ENCODE peak calls at places on chromosome 1, in nine cellular contexts. Y is A549, U is heart left ventricle, B is GM12891, E is gastrocnemius medialis, X is HCT116, J is esophagus squamous epithelium, F is stomach, C is uterus. I is an unnamed sample.

GRCh38 chr1:156667610-156667967 is 9.6 kb downstream of the NES start:
- DNase-seq in Y (no peak), U (peak), B (no peak), E (no peak), X (no peak), J (no peak), F (no peak), C (peak), I (no peak)

GRCh38 chr1:52927219-52928082 is at the start of gene SCP2:
- DNase-seq in Y (peak), U (peak), B (peak), E (peak), X (peak), J (no peak), F (peak), C (peak), I (peak)

GRCh38 chr1:96969656-96970163 is 248.1 kb downstream of the PTBP2 start:
- DNase-seq in Y (no peak), U (no peak), B (no peak), E (no peak), X (no peak), J (no peak), F (no peak), C (no peak), I (no peak)

GRCh38 chr1:64983110-64983509 is 16.8 kb upstream of the JAK1 start:
- DNase-seq in Y (peak), U (no peak), B (no peak), E (no peak), X (no peak), J (no peak), F (no peak), C (no peak), I (no peak)

GRCh38 chr1:73040811-73041210 is 758.5 kb upstream of the NEGR1 start:
- DNase-seq in Y (no peak), U (no peak), B (no peak), E (no peak), X (no peak), J (no peak), F (no peak), C (no peak), I (no peak)

GRCh38 chr1:78289606-78290005 is 201.2 kb upstream of the PTGFR start:
- DNase-seq in Y (no peak), U (no peak), B (no peak), E (no peak), X (no peak), J (no peak), F (no peak), C (no peak), I (no peak)

GRCh38 chr1:20375563-20375962 is 84.9 kb downstream of the VWA5B1 start:
- DNase-seq in Y (no peak), U (no peak), B (no peak), E (no peak), X (no peak), J (no peak), F (no peak), C (no peak), I (no peak)

GRCh38 chr1:15833842-15834405 is 13.6 kb upstream of the SPEN start:
- DNase-seq in Y (no peak), U (no peak), B (no peak), E (no peak), X (no peak), J (no peak), F (no peak), C (no peak), I (no peak)

GRCh38 chr1:42085596-42085995 is 67.6 kb upstream of the GUCA2B start:
- DNase-seq in Y (no peak), U (no peak), B (no peak), E (no peak), X (no peak), J (no peak), F (no peak), C (no peak), I (no peak)

DNA sequence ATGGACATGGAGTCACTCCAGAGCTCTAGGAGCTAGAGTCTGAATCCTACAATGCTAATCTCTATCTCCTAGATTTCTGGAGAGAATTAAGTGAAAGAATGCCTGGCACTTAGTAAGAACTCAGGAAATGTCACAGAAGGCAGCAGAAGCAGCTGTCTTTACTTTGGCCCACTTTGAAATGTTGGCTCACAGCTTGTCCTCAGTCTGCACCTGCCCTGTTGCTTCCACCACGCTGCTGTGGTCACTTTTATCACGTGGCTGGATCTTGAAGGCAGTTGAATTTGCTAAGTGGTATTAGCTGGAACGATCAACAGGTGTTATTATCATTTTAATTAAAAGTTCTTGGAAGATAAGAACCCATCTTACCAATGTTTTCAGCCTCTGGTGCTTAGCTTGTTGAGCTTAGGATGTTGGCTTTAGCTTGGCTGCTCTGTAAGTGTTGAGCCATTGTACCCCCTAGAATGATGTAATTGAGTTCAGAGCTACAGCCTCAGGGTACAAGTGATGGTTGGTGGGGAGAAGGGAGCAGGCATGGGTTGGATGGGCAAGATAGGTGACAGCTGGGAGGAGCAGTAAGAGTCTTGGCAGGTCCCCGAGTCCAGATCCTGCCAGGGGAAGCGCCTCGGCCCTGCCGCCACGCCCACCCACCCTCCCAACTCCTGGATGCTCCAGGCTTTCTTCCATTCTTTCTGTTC is 41.9 kb upstream of the EPS8L3 start:
- DNase-seq in Y (no peak), U (no peak), B (no peak), E (no peak), X (no peak), J (no peak), F (peak), C (no peak), I (no peak)
- TF ChIP-seq POLR2A in Y (no peak), U (no peak), B (no peak), E (no peak), X (no peak), J (no peak), F (no peak), C (no peak), I (no peak)

GRCh38 chr1:23591460-23592208 is 32.3 kb upstream of the ID3 start:
- DNase-seq in Y (peak), U (peak), B (no peak), E (no peak), X (no peak), J (no peak), F (no peak), C (no peak), I (no peak)
- TF ChIP-seq POLR2A in Y (no peak), U (no peak), B (no peak), E (no peak), X (no peak), J (no peak), F (no peak), C (no peak), I (no peak)

GRCh38 chr1:2130871-2131289 is 63.7 kb downstream of the FAAP20 start:
- DNase-seq in Y (no peak), U (no peak), B (no peak), E (no peak), X (no peak), J (no peak), F (no peak), C (no peak), I (no peak)

GRCh38 chr1:2134232-2134603 is 60.4 kb downstream of the FAAP20 start:
- DNase-seq in Y (no peak), U (no peak), B (no peak), E (no peak), X (no peak), J (no peak), F (no peak), C (no peak), I (no peak)

GRCh38 chr1:2133879-2134215 is 60.7 kb downstream of the FAAP20 start:
- DNase-seq in Y (no peak), U (no peak), B (no peak), E (no peak), X (no peak), J (no peak), F (no peak), C (no peak), I (no peak)

GRCh38 chr1:2133039-2133878 is 61.3 kb downstream of the FAAP20 start:
- DNase-seq in Y (peak), U (peak), B (peak), E (peak), X (peak), J (peak), F (peak), C (peak), I (peak)

DNA sequence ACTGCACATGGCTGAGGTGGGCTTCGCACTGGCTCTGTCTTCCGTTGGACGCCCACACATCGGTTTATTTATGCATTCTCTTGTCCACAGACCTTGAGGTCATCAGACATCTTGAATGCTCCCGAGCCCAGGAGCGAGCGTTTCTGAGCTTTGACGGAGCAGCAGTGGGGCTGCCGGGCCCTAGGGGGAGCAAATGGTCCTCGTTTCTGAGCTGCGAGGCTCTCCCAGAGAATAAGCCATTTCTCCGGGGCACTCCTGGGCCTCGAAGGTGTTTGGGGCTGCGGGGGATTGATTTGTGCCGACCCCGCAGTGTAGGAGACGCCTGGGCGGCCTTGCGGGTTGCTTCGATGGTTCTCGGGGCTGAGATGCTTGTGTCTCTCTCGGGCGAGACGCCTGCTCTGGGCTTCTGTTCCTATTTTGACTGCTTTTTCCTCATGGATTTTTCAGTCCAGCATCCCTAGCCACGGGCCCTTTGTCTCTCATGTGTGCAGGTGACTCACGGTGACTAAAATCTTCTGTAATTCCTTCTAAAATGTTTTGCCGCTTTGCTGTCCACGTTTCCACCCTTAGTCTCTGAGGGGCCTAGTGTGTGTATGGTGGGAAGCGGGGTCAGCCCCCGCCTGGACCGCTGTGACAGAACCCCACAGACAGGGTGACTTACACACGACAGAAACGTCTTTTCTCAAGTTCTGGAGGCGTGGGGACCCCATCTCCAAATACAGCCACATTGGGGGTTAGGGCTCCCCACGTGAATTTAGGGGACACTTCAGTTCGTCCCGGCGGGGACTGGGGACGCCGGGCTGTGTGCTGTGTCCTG is 62.1 kb downstream of the FAAP20 start:
- DNase-seq in Y (no peak), U (peak), B (no peak), E (no peak), X (no peak), J (no peak), F (no peak), C (peak), I (peak)
- TF ChIP-seq POLR2A in Y (no peak), U (no peak), B (no peak), E (peak), X (no peak), J (no peak), F (no peak), C (no peak), I (no peak)

GRCh38 chr1:86155061-86155806 is 1.3 kb downstream of the COL24A1 start:
- DNase-seq in Y (no peak), U (peak), B (peak), E (no peak), X (no peak), J (no peak), F (no peak), C (no peak), I (no peak)

GRCh38 chr1:86154581-86155060 is 2.0 kb downstream of the COL24A1 start:
- DNase-seq in Y (no peak), U (peak), B (no peak), E (no peak), X (no peak), J (no peak), F (no peak), C (no peak), I (no peak)

GRCh38 chr1:86156571-86157455 is at the start of gene COL24A1:
- DNase-seq in Y (no peak), U (peak), B (peak), E (peak), X (no peak), J (no peak), F (no peak), C (peak), I (peak)

GRCh38 chr1:86152887-86153286 is 3.7 kb downstream of the COL24A1 start:
- DNase-seq in Y (no peak), U (no peak), B (no peak), E (no peak), X (no peak), J (no peak), F (no peak), C (no peak), I (no peak)

DNA sequence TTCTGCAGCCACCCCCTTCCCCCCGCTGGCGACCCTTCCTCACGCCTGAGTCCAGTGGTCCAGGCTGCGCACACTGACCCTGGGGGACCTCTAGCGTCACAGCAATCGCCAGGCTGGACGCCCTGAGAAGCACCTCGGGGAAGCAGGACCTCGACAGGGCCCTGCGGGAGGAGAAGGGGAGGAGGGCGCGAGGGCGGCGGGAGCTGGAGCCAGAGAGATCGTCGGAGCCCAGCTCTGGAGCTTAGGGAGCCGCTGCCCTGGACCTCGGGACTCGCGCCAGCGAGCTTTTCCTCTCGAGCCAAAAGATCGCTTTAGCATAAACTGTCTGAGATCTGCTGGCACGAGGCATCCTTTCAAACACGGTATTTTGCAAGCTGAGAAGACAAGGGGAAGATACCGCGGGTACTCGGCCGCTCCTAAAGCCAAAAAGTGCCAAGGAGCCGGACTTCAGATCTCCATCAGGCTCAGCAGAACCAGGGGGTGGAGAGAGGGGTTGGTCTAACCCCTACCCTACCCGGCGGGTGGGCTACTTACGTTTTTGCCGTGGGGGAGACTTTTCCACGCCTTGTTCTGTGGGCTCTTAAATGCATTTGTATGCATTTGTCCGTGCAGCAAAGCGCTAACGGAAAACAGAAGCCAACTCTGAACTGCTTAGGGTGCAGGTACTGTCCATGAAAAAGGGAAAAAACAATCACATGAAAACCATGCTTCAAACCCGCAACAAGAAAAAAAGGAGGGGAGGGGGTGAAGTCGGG is 588 bp downstream of the COL24A1 start:
- DNase-seq in Y (no peak), U (peak), B (peak), E (no peak), X (no peak), J (no peak), F (no peak), C (peak), I (no peak)
- TF ChIP-seq POLR2A in Y (no peak), U (no peak), B (no peak), E (no peak), X (no peak), J (no peak), F (no peak), C (no peak), I (no peak)

GRCh38 chr1:150363426-150364230 is at the start of gene RPRD2:
- DNase-seq in Y (peak), U (peak), B (peak), E (peak), X (peak), J (peak), F (peak), C (peak), I (peak)
- TF ChIP-seq POLR2A in Y (peak), U (no peak), B (peak), E (peak), X (peak), J (peak), F (no peak), C (peak), I (peak)